ENCODE peak calls at places on chromosomes 2 and 18, in ten cellular contexts. B, S, W, Y, D, Z, G, I, N and T are unnamed samples.

GRCh38 chr2:45470531-45470930 is 140.5 kb downstream of the SRBD1 start:
- DNase-seq in B (no peak), S (no peak), W (no peak), Y (no peak), D (no peak), Z (no peak), G (no peak), I (no peak), N (no peak), T (no peak)

GRCh38 chr18:10514082-10514481 is 11.7 kb upstream of the NAPG start:
- DNase-seq in B (no peak), S (no peak), W (no peak), Y (no peak), D (no peak), Z (no peak), G (no peak), I (no peak), N (no peak), T (no peak)

GRCh38 chr2:567496-567864 is 109.7 kb downstream of the TMEM18 start:
- DNase-seq in B (no peak), S (no peak), W (no peak), Y (no peak), D (no peak), Z (no peak), G (no peak), I (no peak), N (no peak), T (no peak)

GRCh38 chr18:50671376-50671775 is 111.5 kb downstream of the MAPK4 start:
- DNase-seq in B (no peak), S (no peak), W (no peak), Y (no peak), D (no peak), Z (no peak), G (no peak), I (no peak), N (no peak), T (no peak)

GRCh38 chr18:57397440-57397839 is 37.7 kb upstream of the ONECUT2 start:
- DNase-seq in B (no peak), S (no peak), W (no peak), Y (peak), D (no peak), Z (no peak), G (no peak), I (no peak), N (no peak), T (no peak)

GRCh38 chr2:226981731-226982373 is 146.0 kb downstream of the RHBDD1 start:
- DNase-seq in B (no peak), S (no peak), W (no peak), Y (no peak), D (no peak), Z (no peak), G (no peak), I (peak), N (no peak), T (no peak)

GRCh38 chr2:86298411-86299390 is 38.7 kb downstream of the REEP1 start:
- DNase-seq in B (no peak), S (no peak), W (peak), Y (no peak), D (no peak), Z (no peak), G (peak), I (peak), N (peak), T (no peak)

GRCh38 chr2:193627918-193628254 is 1433.2 kb upstream of the TMEFF2 start:
- DNase-seq in B (no peak), S (no peak), W (no peak), Y (no peak), D (no peak), Z (no peak), G (no peak), I (no peak), N (no peak), T (no peak)

GRCh38 chr2:165475270-165476004 is 5.9 kb downstream of the CSRNP3 start:
- DNase-seq in B (no peak), S (no peak), W (no peak), Y (no peak), D (no peak), Z (no peak), G (no peak), I (peak), N (no peak), T (no peak)